ENCODE peak calls at places on chromosome 17, in eight cellular contexts. G, O, L, Q, Y, M, K and T are unnamed samples.

GRCh38 chr17:59469786-59470485 is 95.5 kb upstream of the DHX40 start:
- DNase-seq in L (no peak), G (no peak), M (no peak), K (no peak), Q (no peak), Y (no peak), O (no peak), T (no peak)

GRCh38 chr17:44331249-44331760 is 6.7 kb upstream of the SLC25A39 start:
- DNase-seq in K (peak; percentile 50), Y (peak; percentile 89), O (peak; percentile 81), L (peak; percentile 83), G (peak; percentile 45), Q (peak; percentile 71), M (peak; percentile 80), T (peak; percentile 87)

GRCh38 chr17:17091276-17091675 is 49.0 kb downstream of the MPRIP start:
- DNase-seq in Y (no peak), Q (no peak), K (no peak), M (no peak), L (no peak), O (no peak), G (no peak), T (no peak)

GRCh38 chr17:1573932-1574696 is 11.5 kb upstream of the PITPNA start:
- DNase-seq in L (peak; percentile 89), M (peak; percentile 92), O (peak; percentile 77), Y (peak; percentile 94), K (peak; percentile 40), G (no peak), Q (no peak), T (peak; percentile 70)

GRCh38 chr17:80751070-80751459 is 206.4 kb downstream of the RPTOR start:
- DNase-seq in M (no peak), Y (no peak), G (no peak), Q (no peak), O (no peak), K (no peak), L (no peak), T (no peak)

GRCh38 chr17:10292057-10292931 is 80.5 kb downstream of the MYH13 start:
- DNase-seq in Q (no peak), G (no peak), Y (no peak), L (peak; percentile 11), M (no peak), O (peak; percentile 38), K (no peak), T (peak; percentile 49)

GRCh38 chr17:9470171-9470570 is 105.4 kb downstream of the STX8 start:
- DNase-seq in K (no peak), Y (no peak), G (no peak), O (peak; percentile 43), M (no peak), L (no peak), Q (peak; percentile 15), T (peak; percentile 36)

GRCh38 chr17:3030096-3030495 is 33.3 kb downstream of the OR1D5 start:
- DNase-seq in L (no peak), Q (peak; percentile 29), Y (peak; percentile 31), O (peak; percentile 67), G (no peak), K (no peak), M (no peak), T (no peak)

DNA sequence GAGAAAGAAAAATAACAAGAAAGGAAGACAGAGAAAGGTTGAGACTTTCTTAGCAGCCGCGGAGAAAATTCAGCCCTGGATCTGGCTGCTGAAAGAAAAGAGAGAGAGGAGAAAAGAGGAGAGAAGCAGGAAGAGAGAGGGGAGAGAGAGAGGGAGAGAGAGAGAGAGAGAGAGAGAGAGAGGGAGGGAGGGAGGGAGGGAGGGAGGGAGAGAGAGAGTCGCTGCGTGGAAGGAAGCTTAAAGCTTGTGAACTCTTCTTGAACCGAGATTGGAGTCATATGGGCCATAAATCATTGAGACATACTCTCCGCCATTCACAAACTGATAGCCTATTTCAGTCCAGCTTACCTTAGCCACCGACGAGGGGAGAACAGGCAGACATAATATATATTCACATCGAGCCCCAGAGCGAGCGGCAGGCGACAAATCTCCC is 10.3 kb upstream of the HOXB2 start:
- DNase-seq in L (no peak), Y (no peak), G (no peak), O (peak; percentile 97), M (no peak), K (no peak), Q (no peak), T (peak; percentile 8)
- H3K4me3 ChIP-seq in L (peak overlapping the region; percentile 28), Y (peak overlapping the region; percentile 71), G (no peak overlapping the region), O (peak overlapping the region; percentile 39), M (peak overlapping the region; percentile 38), K (no peak overlapping the region), Q (peak overlapping the region; percentile 15), T (no peak overlapping the region)

GRCh38 chr17:37643829-37644228 is 583 bp upstream of the DDX52 start:
- DNase-seq in O (no peak), L (no peak), Y (no peak), M (peak; percentile 58), K (no peak), Q (no peak), G (no peak), T (no peak)

GRCh38 chr17:37637956-37638355 is 5.3 kb downstream of the DDX52 start:
- DNase-seq in G (no peak), O (no peak), L (no peak), K (no peak), Q (no peak), M (no peak), Y (no peak), T (no peak)

GRCh38 chr17:37642706-37643105 is 540 bp downstream of the DDX52 start:
- DNase-seq in L (no peak), Y (no peak), K (no peak), G (no peak), O (peak; percentile 62), Q (no peak), M (no peak), T (peak; percentile 45)

GRCh38 chr17:37640016-37640415 is 3.2 kb downstream of the DDX52 start:
- DNase-seq in O (no peak), L (no peak), G (no peak), Q (no peak), Y (no peak), K (no peak), M (no peak), T (peak; percentile 31)

DNA sequence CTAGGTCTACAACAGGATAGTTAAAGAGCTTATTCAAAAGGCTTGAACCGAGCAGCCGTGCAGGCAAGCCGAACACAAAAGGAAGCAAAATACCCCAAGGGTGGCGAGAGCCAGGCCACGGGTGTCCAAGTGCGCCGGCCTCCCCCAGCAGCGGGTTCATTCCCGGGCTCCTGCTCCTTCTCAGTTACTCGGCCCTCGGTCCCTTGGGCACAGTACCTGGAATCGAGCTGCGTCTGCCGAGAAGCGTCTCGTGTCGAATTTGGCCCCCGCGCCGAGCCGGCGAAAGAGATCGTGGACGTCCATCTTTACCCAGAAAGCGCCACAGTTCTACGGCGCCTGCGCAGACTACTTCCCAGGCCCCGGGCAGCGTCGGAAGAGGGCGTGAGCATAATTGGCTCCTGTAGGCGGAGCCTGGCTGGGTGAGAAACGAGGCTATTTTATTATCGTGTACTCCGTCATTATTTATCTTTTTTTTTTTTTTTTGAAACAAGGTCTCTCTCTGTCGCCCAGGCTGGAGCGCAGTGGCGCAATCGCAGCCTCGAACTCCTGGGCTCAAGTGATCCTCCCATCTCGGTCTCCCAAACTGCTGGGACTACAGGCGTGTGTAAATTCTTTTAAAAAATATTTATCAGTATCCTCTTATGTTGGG is at the start of gene DDX52:
- DNase-seq in G (peak; percentile 79), K (peak; percentile 86), O (peak; percentile 95), L (peak; percentile 95), Y (peak; percentile 96), Q (peak; percentile 79), M (peak; percentile 96), T (peak; percentile 92)
- H3K4me3 ChIP-seq in G (peak within 1 kb of the TSS; percentile 78), K (peak within 1 kb of the TSS; percentile 64), O (peak within 1 kb of the TSS; percentile 76), L (peak within 1 kb of the TSS; percentile 84), Y (peak within 1 kb of the TSS; percentile 81), Q (peak within 1 kb of the TSS; percentile 93), M (peak within 1 kb of the TSS; percentile 85), T (peak within 1 kb of the TSS; percentile 97)

GRCh38 chr17:36148559-36149295 is 27.7 kb downstream of the TBC1D3B start:
- DNase-seq in M (peak; percentile 70), Y (peak; percentile 79), K (peak; percentile 51), O (peak; percentile 53), Q (peak; percentile 26), G (peak; percentile 57), L (peak; percentile 74), T (peak; percentile 99)

GRCh38 chr17:36147601-36148000 is 28.8 kb downstream of the TBC1D3B start:
- DNase-seq in K (no peak), Q (no peak), O (no peak), M (no peak), G (no peak), L (no peak), Y (no peak), T (no peak)

GRCh38 chr17:36152639-36153120 is 23.8 kb downstream of the TBC1D3B start:
- DNase-seq in G (no peak), Q (no peak), Y (no peak), K (no peak), O (no peak), L (no peak), M (no peak), T (peak; percentile 60)

GRCh38 chr17:36151891-36152638 is 24.4 kb downstream of the TBC1D3B start:
- DNase-seq in K (no peak), Y (no peak), G (no peak), L (no peak), O (no peak), M (no peak), Q (no peak), T (no peak)

DNA sequence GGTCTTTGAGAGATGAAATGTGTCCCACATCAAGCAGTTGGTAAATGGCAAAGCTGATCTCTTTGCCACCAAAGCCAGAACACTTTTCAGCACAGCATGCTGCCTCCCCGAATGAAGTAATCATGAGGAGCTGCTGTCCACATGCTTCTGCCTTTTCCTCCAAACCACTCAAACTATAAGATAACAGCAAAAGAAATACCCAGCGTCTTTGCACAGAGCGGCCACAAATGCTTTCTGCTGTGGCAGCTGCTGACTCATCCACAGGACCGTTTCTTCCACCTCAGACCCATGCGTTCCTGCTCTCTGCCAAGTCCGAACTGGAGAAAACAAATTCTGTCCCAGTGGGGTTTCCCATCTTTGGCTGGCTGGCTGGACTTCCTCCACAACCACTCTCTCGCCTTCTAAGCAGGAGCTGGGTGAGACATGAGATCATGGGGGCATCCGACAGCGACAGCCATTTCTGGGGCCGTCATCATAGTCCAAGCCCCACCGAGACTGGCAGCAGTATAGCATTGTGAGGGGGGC is 27.1 kb downstream of the TBC1D3B start:
- DNase-seq in G (no peak), M (no peak), O (peak; percentile 6), Q (no peak), K (no peak), Y (peak; percentile 63), L (no peak), T (peak; percentile 99)
- H3K4me3 ChIP-seq in G (no peak overlapping the region), M (no peak overlapping the region), O (no peak overlapping the region), Q (no peak overlapping the region), K (no peak overlapping the region), Y (no peak overlapping the region), L (no peak overlapping the region), T (peak overlapping the region; percentile 61)

GRCh38 chr17:64092952-64093451 is 36.9 kb downstream of the ERN1 start:
- DNase-seq in Y (no peak), L (no peak), M (no peak), Q (no peak), K (no peak), G (no peak), O (peak; percentile 59), T (no peak)

GRCh38 chr17:64097196-64097936 is 32.6 kb downstream of the ERN1 start:
- DNase-seq in K (no peak), G (no peak), O (peak; percentile 48), M (no peak), L (no peak), Q (no peak), Y (no peak), T (no peak)

GRCh38 chr17:64094412-64094811 is 35.5 kb downstream of the ERN1 start:
- DNase-seq in K (no peak), Q (no peak), M (no peak), O (no peak), L (no peak), Y (no peak), G (no peak), T (no peak)

GRCh38 chr17:64096037-64096436 is 33.9 kb downstream of the ERN1 start:
- DNase-seq in G (no peak), L (no peak), M (no peak), O (no peak), K (no peak), Y (no peak), Q (no peak), T (no peak)

GRCh38 chr17:64095144-64095882 is 34.6 kb downstream of the ERN1 start:
- DNase-seq in L (no peak), O (no peak), Y (no peak), Q (no peak), M (peak; percentile 40), K (no peak), G (no peak), T (no peak)
- H3K4me3 ChIP-seq in L (no peak overlapping the region), O (no peak overlapping the region), Y (no peak overlapping the region), Q (no peak overlapping the region), M (no peak overlapping the region), K (no peak overlapping the region), G (no peak overlapping the region), T (no peak overlapping the region)